ENCODE peak calls at places on chromosomes 3 and 15, in nine cellular contexts. A is H1, B is neural progenitor cell, J is breast epithelium, D is pancreas, V is fibroblast of lung, R is K562, Q is ascending aorta, E is adrenal gland. K is an unnamed sample.

GRCh38 chr3:177836671-177837070 is 639.4 kb upstream of the TBL1XR1 start:
- DNase-seq in J (no peak), D (no peak), B (no peak), R (no peak), Q (no peak), E (no peak), A (no peak), V (peak; percentile 76), K (no peak)

GRCh38 chr3:187858711-187859110 is 113.4 kb upstream of the BCL6 start:
- DNase-seq in E (no peak), B (no peak), D (no peak), Q (no peak), V (no peak), J (no peak), A (no peak), R (no peak), K (no peak)

GRCh38 chr3:192514754-192515660 is 212.3 kb downstream of the FGF12 start:
- DNase-seq in Q (no peak), J (no peak), E (peak; percentile 24), V (no peak), R (no peak), B (peak; percentile 84), D (peak; percentile 86), A (peak; percentile 46), K (peak; percentile 80)

GRCh38 chr3:17770682-17771081 is 28.3 kb upstream of the TBC1D5 start:
- DNase-seq in J (no peak), R (no peak), A (no peak), B (no peak), V (no peak), D (no peak), E (no peak), Q (no peak), K (no peak)

GRCh38 chr3:47385007-47385406 is 4.2 kb downstream of the PTPN23 start:
- DNase-seq in Q (no peak), V (no peak), J (no peak), D (peak; percentile 49), R (no peak), B (no peak), A (no peak), E (peak; percentile 69), K (no peak)

GRCh38 chr3:125200731-125201139 is 11.8 kb downstream of the SLC12A8 start:
- DNase-seq in J (no peak), B (no peak), E (no peak), R (no peak), Q (no peak), V (no peak), D (no peak), A (no peak), K (no peak)

GRCh38 chr3:84836961-84837360 is 121.8 kb upstream of the CADM2 start:
- DNase-seq in D (peak; percentile 45), A (peak; percentile 88), Q (no peak), B (no peak), J (no peak), V (no peak), E (no peak), R (no peak), K (peak; percentile 74)

GRCh38 chr15:67524235-67524634 is 3.3 kb downstream of the C15orf61 start:
- DNase-seq in R (no peak), Q (no peak), J (no peak), E (no peak), D (no peak), A (no peak), V (no peak), B (no peak), K (no peak)

GRCh38 chr15:92810418-92811138 is 89.5 kb upstream of the CHD2 start:
- DNase-seq in R (peak; percentile 72), A (no peak), E (peak; percentile 80), V (peak; percentile 85), Q (no peak), D (peak; percentile 74), J (peak; percentile 69), B (peak; percentile 77), K (no peak)

GRCh38 chr15:77019476-77020331 is 24.8 kb downstream of the PSTPIP1 start:
- DNase-seq in V (no peak), D (no peak), A (no peak), J (no peak), E (no peak), Q (no peak), B (no peak), R (no peak), K (no peak)

GRCh38 chr3:167728176-167728575 is 6.5 kb downstream of the PDCD10 start:
- DNase-seq in Q (no peak), E (peak; percentile 10), V (peak; percentile 49), R (peak; percentile 27), J (no peak), D (no peak), A (no peak), B (no peak), K (no peak)

GRCh38 chr3:62184559-62184958 is 188.8 kb downstream of the FEZF2 start:
- DNase-seq in D (no peak), E (peak; percentile 27), B (no peak), J (no peak), A (no peak), Q (no peak), R (no peak), V (peak; percentile 28), K (no peak)

GRCh38 chr3:188901126-188901525 is 270.6 kb upstream of the TPRG1 start:
- DNase-seq in V (peak; percentile 29), E (no peak), D (no peak), Q (no peak), B (no peak), R (no peak), A (no peak), J (no peak), K (no peak)

GRCh38 chr3:195524171-195524896 is 18.8 kb downstream of the PPP1R2 start:
- DNase-seq in R (no peak), V (no peak), E (no peak), A (no peak), B (no peak), Q (no peak), D (no peak), J (no peak), K (no peak)

GRCh38 chr3:48219543-48219942 is 3.8 kb upstream of the CAMP start:
- DNase-seq in A (no peak), B (no peak), E (peak; percentile 61), V (no peak), R (no peak), D (no peak), Q (no peak), J (no peak), K (no peak)

GRCh38 chr15:85393206-85393605 is 12.8 kb downstream of the AKAP13 start:
- DNase-seq in D (no peak), J (no peak), A (no peak), E (no peak), V (no peak), R (no peak), Q (no peak), B (peak; percentile 61), K (no peak)

GRCh38 chr3:111733856-111734255 is 125.2 kb upstream of the PHLDB2 start:
- DNase-seq in A (no peak), R (no peak), E (no peak), B (no peak), Q (no peak), J (no peak), D (no peak), V (no peak), K (no peak)
- H3K4me1 ChIP-seq in A (no peaks in the 10 kb centered on the region), R (no peaks in the 10 kb centered on the region), E (peaks cover 17% of the 10 kb centered on the region), B (no peaks in the 10 kb centered on the region), Q (peaks cover 26% of the 10 kb centered on the region), J (peaks cover 8% of the 10 kb centered on the region), D (peaks cover 46% of the 10 kb centered on the region), V (peaks cover 23% of the 10 kb centered on the region), K (no peaks in the 10 kb centered on the region)

DNA sequence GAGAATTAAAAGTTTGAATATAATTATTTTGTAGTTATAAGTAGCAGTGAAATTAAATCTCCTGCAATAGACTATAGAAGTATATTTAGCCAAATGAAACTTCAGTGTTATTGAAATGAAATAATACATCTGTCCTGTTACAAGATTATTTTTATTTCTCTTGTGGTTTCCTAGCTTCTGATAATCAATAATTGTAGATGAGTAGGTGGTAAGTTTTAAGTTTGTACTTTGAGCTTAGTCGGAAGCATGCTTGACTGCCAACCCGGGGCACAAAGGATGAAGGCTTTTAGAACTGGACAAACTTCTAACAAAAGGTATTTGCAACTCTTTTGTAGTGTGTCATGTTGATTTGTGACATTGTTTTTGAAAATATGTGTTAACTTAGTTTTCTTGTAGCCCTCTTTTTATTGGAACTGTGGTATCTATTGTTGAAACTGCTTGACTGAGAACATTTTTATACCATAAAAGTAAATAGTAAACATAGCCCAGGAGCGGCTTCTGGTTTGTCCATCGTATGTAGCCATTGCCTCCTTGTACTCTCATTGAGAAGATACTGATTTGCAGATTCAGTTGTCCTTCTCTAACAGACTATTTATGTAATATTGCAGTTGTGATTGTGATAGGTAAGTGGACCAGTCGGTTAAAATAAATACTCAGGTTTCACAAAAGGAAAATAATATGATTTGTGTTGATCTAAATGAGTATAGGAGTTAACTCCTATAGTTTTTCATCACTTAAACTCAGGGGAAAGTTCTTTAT is 2.9 kb downstream of the CTNNB1 start:
- DNase-seq in E (no peak), V (no peak), D (no peak), A (no peak), J (no peak), B (peak; percentile 38), R (no peak), Q (no peak), K (no peak)
- H3K27ac ChIP-seq in E (no peak overlapping the region), V (no peak overlapping the region), D (no peak overlapping the region), A (no peak overlapping the region), J (peak overlapping the region; percentile 40), B (no peak overlapping the region), R (no peak overlapping the region), Q (no peak overlapping the region), K (peak overlapping the region; percentile 1)

GRCh38 chr3:3129579-3129978 is 2.8 kb downstream of the TRNT1 start:
- DNase-seq in E (no peak), J (no peak), R (no peak), Q (no peak), B (no peak), A (no peak), D (no peak), V (no peak), K (no peak)

GRCh38 chr3:3127432-3128010 is 781 bp downstream of the TRNT1 start:
- DNase-seq in B (peak; percentile 16), R (peak; percentile 35), J (no peak), Q (no peak), E (no peak), D (no peak), A (no peak), V (no peak), K (no peak)

GRCh38 chr3:3126477-3127431 is at the start of gene TRNT1:
- DNase-seq in V (peak; percentile 92), A (peak; percentile 60), R (peak; percentile 97), J (peak; percentile 92), Q (peak; percentile 78), B (peak; percentile 98), E (peak; percentile 97), D (peak; percentile 96), K (peak; percentile 97)

GRCh38 chr3:3125977-3126376 is 763 bp upstream of the TRNT1 start:
- DNase-seq in Q (no peak), B (no peak), A (no peak), J (no peak), E (no peak), D (peak; percentile 18), R (no peak), V (no peak), K (no peak)
- H3K4me3 ChIP-seq in Q (peak overlapping the region; percentile 97), B (peak overlapping the region; percentile 84), A (peak overlapping the region; percentile 84), J (peak overlapping the region; percentile 81), E (no peak overlapping the region), D (peak overlapping the region; percentile 61), R (peak overlapping the region; percentile 94), V (peak overlapping the region; percentile 86), K (peak overlapping the region; percentile 98)

DNA sequence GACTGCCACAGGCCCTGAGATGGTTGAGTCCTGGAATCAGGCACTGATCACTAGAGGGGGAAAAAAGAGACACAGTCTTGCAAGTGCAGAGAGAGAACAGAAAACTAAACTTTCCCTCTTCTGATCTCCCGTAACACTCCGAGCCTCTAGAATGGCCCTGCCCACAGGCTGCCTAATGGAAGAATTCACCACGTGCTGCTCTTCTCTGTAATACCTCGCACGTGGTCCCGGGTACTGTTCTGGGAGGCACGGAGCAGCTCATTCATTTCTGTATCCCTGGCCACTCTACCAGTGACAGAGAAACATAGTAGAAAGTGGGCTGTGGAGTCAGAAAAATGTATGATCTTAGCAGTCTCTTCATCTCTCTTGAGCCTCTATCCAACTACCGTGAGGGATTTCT is 30.4 kb downstream of the VGLL4 start:
- DNase-seq in R (no peak), D (no peak), A (no peak), Q (no peak), B (no peak), E (no peak), V (no peak), J (no peak), K (no peak)
- H3K4me1 ChIP-seq in R (no peaks in the 10 kb centered on the region), D (peaks cover 28% of the 10 kb centered on the region), A (peaks cover 9% of the 10 kb centered on the region), Q (peaks cover 25% of the 10 kb centered on the region), B (peaks cover 86% of the 10 kb centered on the region), E (peaks cover 25% of the 10 kb centered on the region), V (peaks cover 5% of the 10 kb centered on the region), J (peaks cover 6% of the 10 kb centered on the region), K (peaks cover 39% of the 10 kb centered on the region)